ENCODE peak calls at places on chromosome 14, in five cellular contexts. N is putamen, T is colonic mucosa, M is anterior cingulate cortex, C is WTC11. O is an unnamed sample.

GRCh38 chr14:66483322-66483721 is 2.8 kb upstream of the CCDC196 start:
- DNase-seq in N (no peak), T (no peak), M (no peak), C (no peak), O (no peak)

GRCh38 chr14:24298892-24299254 is 707 bp downstream of the DHRS1 start:
- DNase-seq in N (no peak), T (peak), M (no peak), C (no peak), O (no peak)

GRCh38 chr14:72554994-72555608 is 338.8 kb downstream of the DPF3 start:
- DNase-seq in N (no peak), T (no peak), M (no peak), C (no peak), O (no peak)

GRCh38 chr14:87863047-87863446 is 129.9 kb downstream of the GALC start:
- DNase-seq in N (no peak), T (no peak), M (no peak), C (no peak), O (no peak)

GRCh38 chr14:58331111-58331510 is 32.8 kb downstream of the ARID4A start:
- DNase-seq in N (peak), T (peak), M (peak), C (peak), O (peak)

GRCh38 chr14:24149302-24149969 is 2.1 kb downstream of the RNF31 start:
- DNase-seq in N (no peak), T (no peak), M (no peak), C (no peak), O (no peak)

GRCh38 chr14:101732128-101732527 is 29.4 kb upstream of the PPP2R5C start:
- DNase-seq in N (no peak), T (peak), M (no peak), C (no peak), O (no peak)

GRCh38 chr14:36996133-36996856 is 176.1 kb downstream of the SLC25A21 start:
- DNase-seq in N (no peak), T (no peak), M (no peak), C (no peak), O (no peak)

GRCh38 chr14:66119805-66120204 is 366.4 kb upstream of the CCDC196 start:
- DNase-seq in N (no peak), T (no peak), M (no peak), C (no peak), O (no peak)

GRCh38 chr14:77097006-77097688 is 911 bp upstream of the CIPC start:
- DNase-seq in N (no peak), T (no peak), M (no peak), C (no peak), O (no peak)

GRCh38 chr14:77051101-77051500 is 22.6 kb upstream of the IRF2BPL start:
- DNase-seq in N (no peak), T (no peak), M (no peak), C (no peak), O (no peak)

GRCh38 chr14:82084813-82085212 is 551.2 kb upstream of the SEL1L start:
- DNase-seq in N (no peak), T (no peak), M (no peak), C (no peak), O (no peak)

GRCh38 chr14:95431199-95432145 is 85.0 kb downstream of the SYNE3 start:
- DNase-seq in N (no peak), T (peak), M (no peak), C (peak), O (no peak)

GRCh38 chr14:50103558-50103957 is 12.8 kb downstream of the VCPKMT start:
- DNase-seq in N (no peak), T (no peak), M (no peak), C (no peak), O (no peak)

GRCh38 chr14:33359288-33359881 is 420.7 kb downstream of the NPAS3 start:
- DNase-seq in N (no peak), T (no peak), M (no peak), C (no peak), O (no peak)

GRCh38 chr14:93002049-93002448 is 79.1 kb downstream of the CHGA start:
- DNase-seq in N (no peak), T (no peak), M (no peak), C (no peak), O (no peak)

GRCh38 chr14:74134484-74134883 is 49.7 kb downstream of the LIN52 start:
- DNase-seq in N (no peak), T (no peak), M (no peak), C (no peak), O (no peak)

GRCh38 chr14:99023371-99023770 is 248.6 kb downstream of the BCL11B start:
- DNase-seq in N (no peak), T (no peak), M (no peak), C (no peak), O (no peak)

GRCh38 chr14:95424533-95424932 is 91.9 kb downstream of the SYNE3 start:
- DNase-seq in N (no peak), T (no peak), M (no peak), C (no peak), O (no peak)